ENCODE peak calls at places on chromosomes 3 and 15, in nine cellular contexts. One of them, this sample, is unnamed.

GRCh38 chr3:160226026-160226739 is 961 bp downstream of the C3orf80 start:
- DNase-seq in activated naive CD4-positive, alpha-beta T cell treated with Interleukin-2 at 50 U/mL for 16 hours: no peak
- DNase-seq in AG08395: no peak
- DNase-seq in activated CD4-positive, alpha-beta T cell treated with anti-CD3 and anti-CD28 coated beads for 48 hours: no peak
- DNase-seq in activated T-helper 1 cell treated with anti-CD3 and anti-CD28 coated beads, Interleukin-12 subunit alpha, Interleukin-12 subunit beta, Interleukin-2, Interleukin-4 antibody, amounts not matched to agents 30 ng/mL and 10 ng/mL and 1 ng/mL, durations not matched to agents 14 hours and 24 hours and 36 hours: no peak
- DNase-seq in bronchial epithelial cell: no peak
- DNase-seq in right atrium auricular region: no peak
- DNase-seq in dorsolateral prefrontal cortex: peak
- DNase-seq in CD4-positive, alpha-beta memory T cell: no peak
- DNase-seq in this sample: peak

GRCh38 chr3:184176377-184177330 is 2.0 kb downstream of the AP2M1 start:
- DNase-seq in right atrium auricular region: peak
- DNase-seq in activated naive CD4-positive, alpha-beta T cell treated with Interleukin-2 at 50 U/mL for 16 hours: no peak
- DNase-seq in activated T-helper 1 cell treated with anti-CD3 and anti-CD28 coated beads, Interleukin-12 subunit alpha, Interleukin-12 subunit beta, Interleukin-2, Interleukin-4 antibody, amounts not matched to agents 30 ng/mL and 10 ng/mL and 1 ng/mL, durations not matched to agents 14 hours and 24 hours and 36 hours: no peak
- DNase-seq in AG08395: peak
- DNase-seq in bronchial epithelial cell: peak
- DNase-seq in CD4-positive, alpha-beta memory T cell: no peak
- DNase-seq in activated CD4-positive, alpha-beta T cell treated with anti-CD3 and anti-CD28 coated beads for 48 hours: peak
- DNase-seq in dorsolateral prefrontal cortex: peak
- DNase-seq in this sample: no peak

GRCh38 chr3:185717121-185717520 is 107.7 kb downstream of the IGF2BP2 start:
- DNase-seq in AG08395: peak
- DNase-seq in activated CD4-positive, alpha-beta T cell treated with anti-CD3 and anti-CD28 coated beads for 48 hours: no peak
- DNase-seq in right atrium auricular region: no peak
- DNase-seq in dorsolateral prefrontal cortex: peak
- DNase-seq in CD4-positive, alpha-beta memory T cell: no peak
- DNase-seq in activated T-helper 1 cell treated with anti-CD3 and anti-CD28 coated beads, Interleukin-12 subunit alpha, Interleukin-12 subunit beta, Interleukin-2, Interleukin-4 antibody, amounts not matched to agents 30 ng/mL and 10 ng/mL and 1 ng/mL, durations not matched to agents 14 hours and 24 hours and 36 hours: no peak
- DNase-seq in bronchial epithelial cell: peak
- DNase-seq in activated naive CD4-positive, alpha-beta T cell treated with Interleukin-2 at 50 U/mL for 16 hours: no peak
- DNase-seq in this sample: no peak

GRCh38 chr3:157532529-157533297 is 29.5 kb upstream of the VEPH1 start:
- DNase-seq in right atrium auricular region: no peak
- DNase-seq in activated naive CD4-positive, alpha-beta T cell treated with Interleukin-2 at 50 U/mL for 16 hours: no peak
- DNase-seq in bronchial epithelial cell: peak
- DNase-seq in CD4-positive, alpha-beta memory T cell: no peak
- DNase-seq in AG08395: peak
- DNase-seq in dorsolateral prefrontal cortex: no peak
- DNase-seq in activated T-helper 1 cell treated with anti-CD3 and anti-CD28 coated beads, Interleukin-12 subunit alpha, Interleukin-12 subunit beta, Interleukin-2, Interleukin-4 antibody, amounts not matched to agents 30 ng/mL and 10 ng/mL and 1 ng/mL, durations not matched to agents 14 hours and 24 hours and 36 hours: no peak
- DNase-seq in activated CD4-positive, alpha-beta T cell treated with anti-CD3 and anti-CD28 coated beads for 48 hours: no peak
- DNase-seq in this sample: peak

GRCh38 chr15:79032656-79033055 is 57.9 kb downstream of the RASGRF1 start:
- DNase-seq in CD4-positive, alpha-beta memory T cell: no peak
- DNase-seq in activated naive CD4-positive, alpha-beta T cell treated with Interleukin-2 at 50 U/mL for 16 hours: no peak
- DNase-seq in bronchial epithelial cell: no peak
- DNase-seq in AG08395: no peak
- DNase-seq in dorsolateral prefrontal cortex: no peak
- DNase-seq in right atrium auricular region: no peak
- DNase-seq in activated T-helper 1 cell treated with anti-CD3 and anti-CD28 coated beads, Interleukin-12 subunit alpha, Interleukin-12 subunit beta, Interleukin-2, Interleukin-4 antibody, amounts not matched to agents 30 ng/mL and 10 ng/mL and 1 ng/mL, durations not matched to agents 14 hours and 24 hours and 36 hours: no peak
- DNase-seq in activated CD4-positive, alpha-beta T cell treated with anti-CD3 and anti-CD28 coated beads for 48 hours: no peak
- DNase-seq in this sample: no peak

GRCh38 chr15:44537728-44538240 is 837 bp downstream of the EIF3J start:
- DNase-seq in bronchial epithelial cell: peak
- DNase-seq in activated T-helper 1 cell treated with anti-CD3 and anti-CD28 coated beads, Interleukin-12 subunit alpha, Interleukin-12 subunit beta, Interleukin-2, Interleukin-4 antibody, amounts not matched to agents 30 ng/mL and 10 ng/mL and 1 ng/mL, durations not matched to agents 14 hours and 24 hours and 36 hours: peak
- DNase-seq in activated naive CD4-positive, alpha-beta T cell treated with Interleukin-2 at 50 U/mL for 16 hours: no peak
- DNase-seq in right atrium auricular region: no peak
- DNase-seq in dorsolateral prefrontal cortex: no peak
- DNase-seq in AG08395: no peak
- DNase-seq in activated CD4-positive, alpha-beta T cell treated with anti-CD3 and anti-CD28 coated beads for 48 hours: no peak
- DNase-seq in CD4-positive, alpha-beta memory T cell: peak
- DNase-seq in this sample: no peak

GRCh38 chr15:78628227-78628626 is 7.4 kb upstream of the CHRNA3 start:
- DNase-seq in right atrium auricular region: no peak
- DNase-seq in dorsolateral prefrontal cortex: no peak
- DNase-seq in AG08395: no peak
- DNase-seq in activated CD4-positive, alpha-beta T cell treated with anti-CD3 and anti-CD28 coated beads for 48 hours: no peak
- DNase-seq in activated naive CD4-positive, alpha-beta T cell treated with Interleukin-2 at 50 U/mL for 16 hours: no peak
- DNase-seq in activated T-helper 1 cell treated with anti-CD3 and anti-CD28 coated beads, Interleukin-12 subunit alpha, Interleukin-12 subunit beta, Interleukin-2, Interleukin-4 antibody, amounts not matched to agents 30 ng/mL and 10 ng/mL and 1 ng/mL, durations not matched to agents 14 hours and 24 hours and 36 hours: no peak
- DNase-seq in CD4-positive, alpha-beta memory T cell: no peak
- DNase-seq in bronchial epithelial cell: peak
- DNase-seq in this sample: no peak

GRCh38 chr3:161163297-161163696 is 57.8 kb upstream of the NMD3 start:
- DNase-seq in AG08395: peak
- DNase-seq in right atrium auricular region: no peak
- DNase-seq in activated CD4-positive, alpha-beta T cell treated with anti-CD3 and anti-CD28 coated beads for 48 hours: no peak
- DNase-seq in bronchial epithelial cell: peak
- DNase-seq in activated naive CD4-positive, alpha-beta T cell treated with Interleukin-2 at 50 U/mL for 16 hours: no peak
- DNase-seq in CD4-positive, alpha-beta memory T cell: no peak
- DNase-seq in dorsolateral prefrontal cortex: no peak
- DNase-seq in activated T-helper 1 cell treated with anti-CD3 and anti-CD28 coated beads, Interleukin-12 subunit alpha, Interleukin-12 subunit beta, Interleukin-2, Interleukin-4 antibody, amounts not matched to agents 30 ng/mL and 10 ng/mL and 1 ng/mL, durations not matched to agents 14 hours and 24 hours and 36 hours: no peak
- DNase-seq in this sample: no peak

GRCh38 chr3:72229952-72230351 is 445.0 kb upstream of the PROK2 start:
- DNase-seq in right atrium auricular region: no peak
- DNase-seq in activated naive CD4-positive, alpha-beta T cell treated with Interleukin-2 at 50 U/mL for 16 hours: no peak
- DNase-seq in CD4-positive, alpha-beta memory T cell: no peak
- DNase-seq in activated CD4-positive, alpha-beta T cell treated with anti-CD3 and anti-CD28 coated beads for 48 hours: no peak
- DNase-seq in AG08395: no peak
- DNase-seq in activated T-helper 1 cell treated with anti-CD3 and anti-CD28 coated beads, Interleukin-12 subunit alpha, Interleukin-12 subunit beta, Interleukin-2, Interleukin-4 antibody, amounts not matched to agents 30 ng/mL and 10 ng/mL and 1 ng/mL, durations not matched to agents 14 hours and 24 hours and 36 hours: no peak
- DNase-seq in dorsolateral prefrontal cortex: no peak
- DNase-seq in bronchial epithelial cell: no peak
- DNase-seq in this sample: no peak

GRCh38 chr3:164113406-164114332 is 964.6 kb downstream of the SI start:
- DNase-seq in bronchial epithelial cell: no peak
- DNase-seq in right atrium auricular region: no peak
- DNase-seq in dorsolateral prefrontal cortex: no peak
- DNase-seq in activated T-helper 1 cell treated with anti-CD3 and anti-CD28 coated beads, Interleukin-12 subunit alpha, Interleukin-12 subunit beta, Interleukin-2, Interleukin-4 antibody, amounts not matched to agents 30 ng/mL and 10 ng/mL and 1 ng/mL, durations not matched to agents 14 hours and 24 hours and 36 hours: no peak
- DNase-seq in AG08395: no peak
- DNase-seq in activated naive CD4-positive, alpha-beta T cell treated with Interleukin-2 at 50 U/mL for 16 hours: no peak
- DNase-seq in activated CD4-positive, alpha-beta T cell treated with anti-CD3 and anti-CD28 coated beads for 48 hours: no peak
- DNase-seq in CD4-positive, alpha-beta memory T cell: no peak
- DNase-seq in this sample: no peak

GRCh38 chr15:58438956-58439355 is 7.2 kb downstream of the LIPC start:
- DNase-seq in right atrium auricular region: no peak
- DNase-seq in activated T-helper 1 cell treated with anti-CD3 and anti-CD28 coated beads, Interleukin-12 subunit alpha, Interleukin-12 subunit beta, Interleukin-2, Interleukin-4 antibody, amounts not matched to agents 30 ng/mL and 10 ng/mL and 1 ng/mL, durations not matched to agents 14 hours and 24 hours and 36 hours: peak
- DNase-seq in activated naive CD4-positive, alpha-beta T cell treated with Interleukin-2 at 50 U/mL for 16 hours: peak
- DNase-seq in bronchial epithelial cell: peak
- DNase-seq in dorsolateral prefrontal cortex: no peak
- DNase-seq in AG08395: peak
- DNase-seq in CD4-positive, alpha-beta memory T cell: no peak
- DNase-seq in activated CD4-positive, alpha-beta T cell treated with anti-CD3 and anti-CD28 coated beads for 48 hours: peak
- DNase-seq in this sample: no peak

GRCh38 chr15:92773340-92773739 is 117.8 kb upstream of the FAM174B start:
- DNase-seq in right atrium auricular region: no peak
- DNase-seq in bronchial epithelial cell: no peak
- DNase-seq in activated naive CD4-positive, alpha-beta T cell treated with Interleukin-2 at 50 U/mL for 16 hours: no peak
- DNase-seq in activated CD4-positive, alpha-beta T cell treated with anti-CD3 and anti-CD28 coated beads for 48 hours: no peak
- DNase-seq in AG08395: no peak
- DNase-seq in activated T-helper 1 cell treated with anti-CD3 and anti-CD28 coated beads, Interleukin-12 subunit alpha, Interleukin-12 subunit beta, Interleukin-2, Interleukin-4 antibody, amounts not matched to agents 30 ng/mL and 10 ng/mL and 1 ng/mL, durations not matched to agents 14 hours and 24 hours and 36 hours: no peak
- DNase-seq in CD4-positive, alpha-beta memory T cell: no peak
- DNase-seq in dorsolateral prefrontal cortex: no peak
- DNase-seq in this sample: no peak

GRCh38 chr3:150627557-150627956 is 24.4 kb downstream of the SELENOT start:
- DNase-seq in activated T-helper 1 cell treated with anti-CD3 and anti-CD28 coated beads, Interleukin-12 subunit alpha, Interleukin-12 subunit beta, Interleukin-2, Interleukin-4 antibody, amounts not matched to agents 30 ng/mL and 10 ng/mL and 1 ng/mL, durations not matched to agents 14 hours and 24 hours and 36 hours: no peak
- DNase-seq in AG08395: no peak
- DNase-seq in activated CD4-positive, alpha-beta T cell treated with anti-CD3 and anti-CD28 coated beads for 48 hours: no peak
- DNase-seq in CD4-positive, alpha-beta memory T cell: no peak
- DNase-seq in activated naive CD4-positive, alpha-beta T cell treated with Interleukin-2 at 50 U/mL for 16 hours: no peak
- DNase-seq in bronchial epithelial cell: no peak
- DNase-seq in right atrium auricular region: no peak
- DNase-seq in dorsolateral prefrontal cortex: no peak
- DNase-seq in this sample: no peak

GRCh38 chr15:24954783-24955548 is at the start of the genes SNRPN and SNURF:
- DNase-seq in bronchial epithelial cell: peak
- DNase-seq in activated T-helper 1 cell treated with anti-CD3 and anti-CD28 coated beads, Interleukin-12 subunit alpha, Interleukin-12 subunit beta, Interleukin-2, Interleukin-4 antibody, amounts not matched to agents 30 ng/mL and 10 ng/mL and 1 ng/mL, durations not matched to agents 14 hours and 24 hours and 36 hours: peak
- DNase-seq in activated naive CD4-positive, alpha-beta T cell treated with Interleukin-2 at 50 U/mL for 16 hours: peak
- DNase-seq in activated CD4-positive, alpha-beta T cell treated with anti-CD3 and anti-CD28 coated beads for 48 hours: peak
- DNase-seq in AG08395: peak
- DNase-seq in dorsolateral prefrontal cortex: peak
- DNase-seq in CD4-positive, alpha-beta memory T cell: peak
- DNase-seq in right atrium auricular region: peak
- DNase-seq in this sample: peak

GRCh38 chr3:56251343-56251945 is 216.8 kb downstream of the ERC2 start:
- DNase-seq in right atrium auricular region: no peak
- DNase-seq in activated CD4-positive, alpha-beta T cell treated with anti-CD3 and anti-CD28 coated beads for 48 hours: peak
- DNase-seq in bronchial epithelial cell: peak
- DNase-seq in AG08395: peak
- DNase-seq in activated T-helper 1 cell treated with anti-CD3 and anti-CD28 coated beads, Interleukin-12 subunit alpha, Interleukin-12 subunit beta, Interleukin-2, Interleukin-4 antibody, amounts not matched to agents 30 ng/mL and 10 ng/mL and 1 ng/mL, durations not matched to agents 14 hours and 24 hours and 36 hours: no peak
- DNase-seq in CD4-positive, alpha-beta memory T cell: no peak
- DNase-seq in activated naive CD4-positive, alpha-beta T cell treated with Interleukin-2 at 50 U/mL for 16 hours: no peak
- DNase-seq in dorsolateral prefrontal cortex: peak
- DNase-seq in this sample: peak

GRCh38 chr3:112774293-112774926 is 72.3 kb downstream of the CD200R1L start:
- DNase-seq in AG08395: no peak
- DNase-seq in activated naive CD4-positive, alpha-beta T cell treated with Interleukin-2 at 50 U/mL for 16 hours: peak
- DNase-seq in CD4-positive, alpha-beta memory T cell: no peak
- DNase-seq in right atrium auricular region: no peak
- DNase-seq in dorsolateral prefrontal cortex: no peak
- DNase-seq in activated CD4-positive, alpha-beta T cell treated with anti-CD3 and anti-CD28 coated beads for 48 hours: no peak
- DNase-seq in activated T-helper 1 cell treated with anti-CD3 and anti-CD28 coated beads, Interleukin-12 subunit alpha, Interleukin-12 subunit beta, Interleukin-2, Interleukin-4 antibody, amounts not matched to agents 30 ng/mL and 10 ng/mL and 1 ng/mL, durations not matched to agents 14 hours and 24 hours and 36 hours: no peak
- DNase-seq in bronchial epithelial cell: peak
- DNase-seq in this sample: no peak

GRCh38 chr3:71702131-71703024 is 22.8 kb downstream of the EIF4E3 start:
- DNase-seq in right atrium auricular region: no peak
- DNase-seq in activated naive CD4-positive, alpha-beta T cell treated with Interleukin-2 at 50 U/mL for 16 hours: peak
- DNase-seq in CD4-positive, alpha-beta memory T cell: peak
- DNase-seq in bronchial epithelial cell: peak
- DNase-seq in dorsolateral prefrontal cortex: no peak
- DNase-seq in activated CD4-positive, alpha-beta T cell treated with anti-CD3 and anti-CD28 coated beads for 48 hours: peak
- DNase-seq in AG08395: no peak
- DNase-seq in activated T-helper 1 cell treated with anti-CD3 and anti-CD28 coated beads, Interleukin-12 subunit alpha, Interleukin-12 subunit beta, Interleukin-2, Interleukin-4 antibody, amounts not matched to agents 30 ng/mL and 10 ng/mL and 1 ng/mL, durations not matched to agents 14 hours and 24 hours and 36 hours: peak
- DNase-seq in this sample: no peak

GRCh38 chr15:66404532-66404931 is 17.8 kb downstream of the MAP2K1 start:
- DNase-seq in bronchial epithelial cell: no peak
- DNase-seq in dorsolateral prefrontal cortex: no peak
- DNase-seq in activated naive CD4-positive, alpha-beta T cell treated with Interleukin-2 at 50 U/mL for 16 hours: no peak
- DNase-seq in CD4-positive, alpha-beta memory T cell: no peak
- DNase-seq in AG08395: no peak
- DNase-seq in activated T-helper 1 cell treated with anti-CD3 and anti-CD28 coated beads, Interleukin-12 subunit alpha, Interleukin-12 subunit beta, Interleukin-2, Interleukin-4 antibody, amounts not matched to agents 30 ng/mL and 10 ng/mL and 1 ng/mL, durations not matched to agents 14 hours and 24 hours and 36 hours: no peak
- DNase-seq in right atrium auricular region: no peak
- DNase-seq in activated CD4-positive, alpha-beta T cell treated with anti-CD3 and anti-CD28 coated beads for 48 hours: no peak
- DNase-seq in this sample: no peak

GRCh38 chr3:119350114-119350513 is 55.9 kb downstream of the ARHGAP31 start:
- DNase-seq in right atrium auricular region: no peak
- DNase-seq in AG08395: no peak
- DNase-seq in dorsolateral prefrontal cortex: no peak
- DNase-seq in activated CD4-positive, alpha-beta T cell treated with anti-CD3 and anti-CD28 coated beads for 48 hours: no peak
- DNase-seq in activated naive CD4-positive, alpha-beta T cell treated with Interleukin-2 at 50 U/mL for 16 hours: no peak
- DNase-seq in bronchial epithelial cell: no peak
- DNase-seq in activated T-helper 1 cell treated with anti-CD3 and anti-CD28 coated beads, Interleukin-12 subunit alpha, Interleukin-12 subunit beta, Interleukin-2, Interleukin-4 antibody, amounts not matched to agents 30 ng/mL and 10 ng/mL and 1 ng/mL, durations not matched to agents 14 hours and 24 hours and 36 hours: no peak
- DNase-seq in CD4-positive, alpha-beta memory T cell: no peak
- DNase-seq in this sample: no peak

GRCh38 chr15:90610220-90610619 is 80.5 kb downstream of the CRTC3 start:
- DNase-seq in AG08395: peak
- DNase-seq in CD4-positive, alpha-beta memory T cell: no peak
- DNase-seq in activated T-helper 1 cell treated with anti-CD3 and anti-CD28 coated beads, Interleukin-12 subunit alpha, Interleukin-12 subunit beta, Interleukin-2, Interleukin-4 antibody, amounts not matched to agents 30 ng/mL and 10 ng/mL and 1 ng/mL, durations not matched to agents 14 hours and 24 hours and 36 hours: no peak
- DNase-seq in activated CD4-positive, alpha-beta T cell treated with anti-CD3 and anti-CD28 coated beads for 48 hours: no peak
- DNase-seq in right atrium auricular region: no peak
- DNase-seq in activated naive CD4-positive, alpha-beta T cell treated with Interleukin-2 at 50 U/mL for 16 hours: no peak
- DNase-seq in bronchial epithelial cell: peak
- DNase-seq in dorsolateral prefrontal cortex: no peak
- DNase-seq in this sample: no peak

GRCh38 chr3:119898478-119899177 is 116.7 kb downstream of the NR1I2 start:
- DNase-seq in bronchial epithelial cell: peak
- DNase-seq in activated CD4-positive, alpha-beta T cell treated with anti-CD3 and anti-CD28 coated beads for 48 hours: no peak
- DNase-seq in dorsolateral prefrontal cortex: no peak
- DNase-seq in AG08395: peak
- DNase-seq in activated T-helper 1 cell treated with anti-CD3 and anti-CD28 coated beads, Interleukin-12 subunit alpha, Interleukin-12 subunit beta, Interleukin-2, Interleukin-4 antibody, amounts not matched to agents 30 ng/mL and 10 ng/mL and 1 ng/mL, durations not matched to agents 14 hours and 24 hours and 36 hours: no peak
- DNase-seq in activated naive CD4-positive, alpha-beta T cell treated with Interleukin-2 at 50 U/mL for 16 hours: no peak
- DNase-seq in CD4-positive, alpha-beta memory T cell: no peak
- DNase-seq in right atrium auricular region: no peak
- DNase-seq in this sample: no peak

GRCh38 chr3:191066669-191067068 is 132.4 kb upstream of the OSTN start:
- DNase-seq in right atrium auricular region: no peak
- DNase-seq in CD4-positive, alpha-beta memory T cell: no peak
- DNase-seq in bronchial epithelial cell: peak
- DNase-seq in activated T-helper 1 cell treated with anti-CD3 and anti-CD28 coated beads, Interleukin-12 subunit alpha, Interleukin-12 subunit beta, Interleukin-2, Interleukin-4 antibody, amounts not matched to agents 30 ng/mL and 10 ng/mL and 1 ng/mL, durations not matched to agents 14 hours and 24 hours and 36 hours: no peak
- DNase-seq in activated naive CD4-positive, alpha-beta T cell treated with Interleukin-2 at 50 U/mL for 16 hours: no peak
- DNase-seq in dorsolateral prefrontal cortex: no peak
- DNase-seq in AG08395: no peak
- DNase-seq in activated CD4-positive, alpha-beta T cell treated with anti-CD3 and anti-CD28 coated beads for 48 hours: no peak
- DNase-seq in this sample: no peak

GRCh38 chr3:81531256-81531655 is 230.2 kb downstream of the GBE1 start:
- DNase-seq in bronchial epithelial cell: no peak
- DNase-seq in CD4-positive, alpha-beta memory T cell: no peak
- DNase-seq in activated naive CD4-positive, alpha-beta T cell treated with Interleukin-2 at 50 U/mL for 16 hours: no peak
- DNase-seq in dorsolateral prefrontal cortex: no peak
- DNase-seq in right atrium auricular region: no peak
- DNase-seq in activated CD4-positive, alpha-beta T cell treated with anti-CD3 and anti-CD28 coated beads for 48 hours: no peak
- DNase-seq in AG08395: no peak
- DNase-seq in activated T-helper 1 cell treated with anti-CD3 and anti-CD28 coated beads, Interleukin-12 subunit alpha, Interleukin-12 subunit beta, Interleukin-2, Interleukin-4 antibody, amounts not matched to agents 30 ng/mL and 10 ng/mL and 1 ng/mL, durations not matched to agents 14 hours and 24 hours and 36 hours: no peak
- DNase-seq in this sample: no peak

GRCh38 chr3:117602054-117602644 is 892.6 kb downstream of the TUSC7 start:
- DNase-seq in activated CD4-positive, alpha-beta T cell treated with anti-CD3 and anti-CD28 coated beads for 48 hours: no peak
- DNase-seq in dorsolateral prefrontal cortex: no peak
- DNase-seq in activated naive CD4-positive, alpha-beta T cell treated with Interleukin-2 at 50 U/mL for 16 hours: no peak
- DNase-seq in AG08395: no peak
- DNase-seq in bronchial epithelial cell: no peak
- DNase-seq in CD4-positive, alpha-beta memory T cell: no peak
- DNase-seq in right atrium auricular region: no peak
- DNase-seq in activated T-helper 1 cell treated with anti-CD3 and anti-CD28 coated beads, Interleukin-12 subunit alpha, Interleukin-12 subunit beta, Interleukin-2, Interleukin-4 antibody, amounts not matched to agents 30 ng/mL and 10 ng/mL and 1 ng/mL, durations not matched to agents 14 hours and 24 hours and 36 hours: no peak
- DNase-seq in this sample: no peak

GRCh38 chr3:173398111-173398479 is 551 bp downstream of the NLGN1 start:
- DNase-seq in right atrium auricular region: no peak
- DNase-seq in AG08395: no peak
- DNase-seq in CD4-positive, alpha-beta memory T cell: no peak
- DNase-seq in bronchial epithelial cell: peak
- DNase-seq in dorsolateral prefrontal cortex: no peak
- DNase-seq in activated CD4-positive, alpha-beta T cell treated with anti-CD3 and anti-CD28 coated beads for 48 hours: no peak
- DNase-seq in activated T-helper 1 cell treated with anti-CD3 and anti-CD28 coated beads, Interleukin-12 subunit alpha, Interleukin-12 subunit beta, Interleukin-2, Interleukin-4 antibody, amounts not matched to agents 30 ng/mL and 10 ng/mL and 1 ng/mL, durations not matched to agents 14 hours and 24 hours and 36 hours: no peak
- DNase-seq in activated naive CD4-positive, alpha-beta T cell treated with Interleukin-2 at 50 U/mL for 16 hours: no peak
- DNase-seq in this sample: no peak

GRCh38 chr15:96358006-96358794 is 27.7 kb downstream of the NR2F2 start:
- DNase-seq in dorsolateral prefrontal cortex: no peak
- DNase-seq in right atrium auricular region: no peak
- DNase-seq in bronchial epithelial cell: no peak
- DNase-seq in AG08395: no peak
- DNase-seq in activated naive CD4-positive, alpha-beta T cell treated with Interleukin-2 at 50 U/mL for 16 hours: no peak
- DNase-seq in activated CD4-positive, alpha-beta T cell treated with anti-CD3 and anti-CD28 coated beads for 48 hours: no peak
- DNase-seq in CD4-positive, alpha-beta memory T cell: no peak
- DNase-seq in activated T-helper 1 cell treated with anti-CD3 and anti-CD28 coated beads, Interleukin-12 subunit alpha, Interleukin-12 subunit beta, Interleukin-2, Interleukin-4 antibody, amounts not matched to agents 30 ng/mL and 10 ng/mL and 1 ng/mL, durations not matched to agents 14 hours and 24 hours and 36 hours: no peak
- DNase-seq in this sample: no peak

GRCh38 chr3:177642482-177643163 is 445.3 kb upstream of the TBL1XR1 start:
- DNase-seq in activated CD4-positive, alpha-beta T cell treated with anti-CD3 and anti-CD28 coated beads for 48 hours: peak
- DNase-seq in AG08395: no peak
- DNase-seq in dorsolateral prefrontal cortex: no peak
- DNase-seq in activated naive CD4-positive, alpha-beta T cell treated with Interleukin-2 at 50 U/mL for 16 hours: peak
- DNase-seq in CD4-positive, alpha-beta memory T cell: no peak
- DNase-seq in activated T-helper 1 cell treated with anti-CD3 and anti-CD28 coated beads, Interleukin-12 subunit alpha, Interleukin-12 subunit beta, Interleukin-2, Interleukin-4 antibody, amounts not matched to agents 30 ng/mL and 10 ng/mL and 1 ng/mL, durations not matched to agents 14 hours and 24 hours and 36 hours: no peak
- DNase-seq in right atrium auricular region: no peak
- DNase-seq in bronchial epithelial cell: no peak
- DNase-seq in this sample: no peak

GRCh38 chr15:77607111-77607893 is 25.4 kb downstream of the LINGO1 start:
- DNase-seq in activated T-helper 1 cell treated with anti-CD3 and anti-CD28 coated beads, Interleukin-12 subunit alpha, Interleukin-12 subunit beta, Interleukin-2, Interleukin-4 antibody, amounts not matched to agents 30 ng/mL and 10 ng/mL and 1 ng/mL, durations not matched to agents 14 hours and 24 hours and 36 hours: no peak
- DNase-seq in CD4-positive, alpha-beta memory T cell: no peak
- DNase-seq in AG08395: peak
- DNase-seq in activated naive CD4-positive, alpha-beta T cell treated with Interleukin-2 at 50 U/mL for 16 hours: no peak
- DNase-seq in dorsolateral prefrontal cortex: no peak
- DNase-seq in activated CD4-positive, alpha-beta T cell treated with anti-CD3 and anti-CD28 coated beads for 48 hours: no peak
- DNase-seq in right atrium auricular region: no peak
- DNase-seq in bronchial epithelial cell: no peak
- DNase-seq in this sample: no peak